ENCODE peak calls at places on chromosomes 13 and 19, in ten cellular contexts. C is CD4-positive, alpha-beta memory T cell; K is PC-3; X is AG09309; T is stimulated activated CD4-positive, alpha-beta T cell treated with anti-CD3 and anti-CD28 coated beads, Interleukin-1b, Interleukin-23, amount 100 ng/mL, for 1 hour; V is activated naive CD4-positive, alpha-beta T cell; F is T-helper 22 cell; W is NCI-H345; M is A549; I is iPS-NIHi11. R is an unnamed sample.

GRCh38 chr19:10625762-10626138 is 397 bp downstream of the SLC44A2 start:
- DNase-seq in C (no peak), F (no peak), I (no peak), V (no peak), T (no peak), W (no peak), M (no peak), X (no peak), K (peak), R (no peak)

GRCh38 chr19:7699422-7700127 is 2.4 kb downstream of the FCER2 start:
- DNase-seq in T (no peak), M (no peak), C (no peak), X (no peak), K (peak), F (no peak), V (no peak), W (no peak), I (no peak), R (no peak)

GRCh38 chr19:7868326-7868670 is 5.9 kb downstream of the PRR36 start:
- DNase-seq in X (no peak), C (no peak), I (no peak), V (no peak), T (no peak), F (no peak), K (peak), M (no peak), W (no peak), R (no peak)

GRCh38 chr13:39767791-39768564 is 112.5 kb downstream of the COG6 start:
- DNase-seq in F (no peak), K (no peak), W (peak), C (no peak), V (no peak), M (no peak), T (no peak), I (peak), X (no peak), R (no peak)

GRCh38 chr13:77533875-77534788 is 1.4 kb upstream of the SCEL start:
- DNase-seq in W (peak), V (no peak), I (no peak), X (no peak), M (no peak), K (peak), F (no peak), T (no peak), C (no peak), R (no peak)

GRCh38 chr13:62682788-62683187 is 1267.1 kb upstream of the PCDH20 start:
- DNase-seq in K (peak), V (no peak), W (no peak), M (no peak), F (no peak), C (no peak), X (no peak), I (no peak), T (no peak), R (no peak)

GRCh38 chr19:13033819-13034611 is 38.7 kb downstream of the NFIX start:
- DNase-seq in T (no peak), W (peak), F (no peak), C (no peak), M (peak), V (no peak), I (peak), X (no peak), K (peak), R (peak)

GRCh38 chr13:101941095-101941777 is 460.6 kb downstream of the FGF14 start:
- DNase-seq in K (peak), I (no peak), F (no peak), V (no peak), T (no peak), X (no peak), W (peak), C (no peak), M (no peak), R (no peak)

GRCh38 chr19:4503224-4504170 is 14.8 kb downstream of the PLIN4 start:
- DNase-seq in I (no peak), M (no peak), T (no peak), V (no peak), C (no peak), W (no peak), X (no peak), K (no peak), F (no peak), R (no peak)